ENCODE peak calls at places on chromosomes 4 and X, in six cellular contexts. M, T, C, H, G and Z are unnamed samples.

GRCh38 chrX:8413279-8413678 is 51.4 kb upstream of the VCX3B start:
- DNase-seq in M (no peak), T (no peak), C (no peak), H (no peak), G (no peak), Z (no peak)

GRCh38 chr4:145557720-145558119 is 61.5 kb upstream of the MMAA start:
- DNase-seq in M (peak), T (peak), C (peak), H (peak), G (peak), Z (peak)

GRCh38 chrX:96684339-96685204 is at the start of gene DIAPH2:
- DNase-seq in M (peak), T (peak), C (peak), H (no peak), G (peak), Z (peak)

GRCh38 chrX:107823456-107823855 is 2.2 kb upstream of the MID2 start:
- DNase-seq in M (no peak), T (no peak), C (no peak), H (no peak), G (no peak), Z (no peak)

GRCh38 chr4:55830741-55831140 is 11.2 kb downstream of the EXOC1L start:
- DNase-seq in M (no peak), T (no peak), C (no peak), H (no peak), G (no peak), Z (no peak)

GRCh38 chr4:40327340-40327739 is 7.8 kb upstream of the CHRNA9 start:
- DNase-seq in M (no peak), T (no peak), C (no peak), H (no peak), G (no peak), Z (peak)

GRCh38 chrX:118872102-118872566 is 48.5 kb downstream of the ZCCHC12 start:
- DNase-seq in M (no peak), T (no peak), C (no peak), H (no peak), G (no peak), Z (no peak)

GRCh38 chr4:139655116-139655515 is 10.5 kb upstream of the MGST2 start:
- DNase-seq in M (no peak), T (peak), C (peak), H (no peak), G (no peak), Z (peak)

GRCh38 chr4:189940178-189941004 is at the start of gene FRG1:
- DNase-seq in M (peak), T (peak), C (peak), H (peak), G (peak), Z (peak)

DNA sequence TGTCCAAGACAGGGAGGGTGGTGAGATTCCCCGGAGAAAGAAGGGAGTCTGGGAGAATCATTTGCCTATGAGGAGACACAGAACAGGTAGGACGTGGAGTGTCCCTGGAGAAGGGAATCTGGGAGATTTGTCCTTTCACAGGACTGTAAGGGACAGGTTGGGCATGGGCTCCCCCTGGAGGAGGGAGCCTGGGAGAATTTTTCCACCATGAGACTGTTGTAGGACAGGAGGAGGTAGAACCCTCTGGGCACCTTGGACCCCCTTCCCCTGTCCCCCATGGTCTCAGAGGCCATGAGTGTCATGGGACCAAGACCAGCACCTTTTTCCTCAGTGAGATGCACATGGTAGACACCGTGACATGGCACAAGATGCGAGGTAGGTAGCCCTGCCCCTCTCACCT is 2.8 kb downstream of the PORCN start:
- DNase-seq in M (no peak), T (peak), C (no peak), H (no peak), G (no peak), Z (no peak)
- TF ChIP-seq CTCF in M (peak), T (peak), C (peak), H (peak), G (peak), Z (no peak)

GRCh38 chr4:187207931-187208330 is 484.3 kb upstream of the FAT1 start:
- DNase-seq in M (no peak), T (no peak), C (no peak), H (no peak), G (no peak), Z (no peak)

GRCh38 chr4:187208641-187209040 is 485.0 kb upstream of the FAT1 start:
- DNase-seq in M (no peak), T (no peak), C (peak), H (no peak), G (no peak), Z (no peak)

GRCh38 chr4:187209921-187210613 is 486.4 kb upstream of the FAT1 start:
- DNase-seq in M (no peak), T (no peak), C (no peak), H (no peak), G (no peak), Z (no peak)

GRCh38 chr4:187204389-187204920 is 480.8 kb upstream of the FAT1 start:
- DNase-seq in M (no peak), T (no peak), C (peak), H (no peak), G (no peak), Z (no peak)
- TF ChIP-seq GABPA in M (no peak), T (no peak), C (no peak), H (no peak), G (no peak), Z (no peak)

GRCh38 chr4:71188197-71188625 is 150.6 kb upstream of the SLC4A4 start:
- DNase-seq in M (no peak), T (no peak), C (no peak), H (no peak), G (no peak), Z (no peak)
- TF ChIP-seq CTCF in M (peak), T (no peak), C (no peak), H (no peak), G (no peak), Z (no peak)

GRCh38 chrX:154468217-154468616 is 10.1 kb downstream of the PLXNA3 start:
- DNase-seq in M (no peak), T (no peak), C (no peak), H (no peak), G (no peak), Z (no peak)
- TF ChIP-seq GABPA in M (no peak), T (no peak), C (no peak), H (no peak), G (no peak), Z (no peak)

GRCh38 chr4:168608771-168609170 is 111.9 kb downstream of the PALLD start:
- DNase-seq in M (no peak), T (no peak), C (no peak), H (no peak), G (no peak), Z (no peak)
- TF ChIP-seq CTCF in M (no peak), T (no peak), C (no peak), H (no peak), G (no peak), Z (no peak)

GRCh38 chrX:111035991-111036390 is 60.0 kb upstream of the PAK3 start:
- DNase-seq in M (no peak), T (no peak), C (no peak), H (no peak), G (no peak), Z (no peak)

GRCh38 chrX:111040377-111041017 is 55.5 kb upstream of the PAK3 start:
- DNase-seq in M (no peak), T (no peak), C (no peak), H (no peak), G (no peak), Z (no peak)

GRCh38 chrX:111035256-111035655 is 60.7 kb upstream of the PAK3 start:
- DNase-seq in M (no peak), T (no peak), C (no peak), H (no peak), G (no peak), Z (no peak)

GRCh38 chrX:111039606-111040005 is 56.4 kb upstream of the PAK3 start:
- DNase-seq in M (no peak), T (no peak), C (no peak), H (no peak), G (no peak), Z (no peak)

DNA sequence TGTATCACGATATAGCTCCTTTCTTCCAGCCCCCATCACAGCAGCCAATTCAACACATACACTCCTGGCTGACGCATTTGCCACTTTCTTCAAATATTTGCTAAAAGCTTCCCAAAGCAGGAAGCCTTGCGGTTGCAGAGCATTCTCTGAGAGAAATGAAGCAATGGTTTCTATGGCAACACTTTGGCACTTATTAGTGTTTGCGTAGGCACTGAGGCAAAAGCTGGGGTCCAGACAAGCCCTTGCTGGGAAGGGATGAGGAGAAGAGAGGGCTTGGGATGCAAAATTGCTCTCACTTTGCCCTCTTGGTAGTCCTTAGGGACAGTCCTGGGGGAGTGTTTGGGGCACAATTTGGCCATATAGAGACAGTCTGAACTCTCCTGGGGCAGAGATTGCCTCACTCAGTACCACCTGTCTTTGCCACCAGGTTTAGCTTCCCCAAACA is 55.0 kb upstream of the PAK3 start:
- DNase-seq in M (no peak), T (no peak), C (peak), H (no peak), G (no peak), Z (peak)
- TF ChIP-seq GABPA in M (no peak), T (no peak), C (no peak), H (no peak), G (no peak), Z (no peak)

DNA sequence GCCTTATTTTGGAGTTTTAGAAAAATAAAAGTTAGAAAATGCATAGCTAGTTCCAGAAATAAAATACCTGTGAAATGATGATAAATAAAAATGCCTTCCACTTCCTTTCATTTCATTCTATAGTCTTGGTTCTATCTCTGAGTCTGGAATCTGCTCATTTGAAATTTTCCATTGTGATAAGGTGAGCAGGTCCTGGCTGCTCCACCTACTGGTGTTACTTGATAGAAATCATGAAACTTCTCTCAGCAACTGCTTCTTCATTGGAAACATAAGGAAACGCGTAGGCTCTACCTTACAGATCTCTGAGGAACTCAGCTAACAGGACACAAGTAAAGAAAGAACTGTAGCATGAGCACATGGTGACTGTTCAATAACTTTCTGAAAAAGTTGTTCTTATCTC is 141.8 kb downstream of the DCHS2 start:
- DNase-seq in M (no peak), T (no peak), C (peak), H (no peak), G (no peak), Z (no peak)
- TF ChIP-seq CTCF in M (no peak), T (peak), C (peak), H (peak), G (peak), Z (no peak)